ENCODE peak calls at places on chromosomes 4 and X, in four cellular contexts. N is iPS DF 19.7, Z is GM20000, K is Daoy. W is an unnamed sample.

GRCh38 chr4:107094332-107094731 is 58.2 kb upstream of the DKK2 start:
- DNase-seq in N (no peak), K (no peak), Z (no peak), W (no peak)

GRCh38 chr4:73770917-73771316 is 30.5 kb downstream of the CXCL8 start:
- DNase-seq in N (no peak), Z (no peak), K (no peak), W (no peak)

GRCh38 chr4:148831945-148832344 is 389.7 kb upstream of the NR3C2 start:
- DNase-seq in K (peak; percentile 1), N (no peak), Z (no peak), W (no peak)

GRCh38 chrX:30593435-30594200 is 16.1 kb upstream of the TASL start:
- DNase-seq in Z (no peak), N (no peak), K (no peak), W (no peak)

GRCh38 chrX:114584983-114585842 is 1.3 kb downstream of the HTR2C start:
- DNase-seq in Z (no peak), N (peak; percentile 30), K (no peak), W (peak; percentile 26)

GRCh38 chr4:98996056-98996941 is 778 bp downstream of the METAP1 start:
- DNase-seq in N (no peak), Z (peak; percentile 42), K (peak; percentile 6), W (no peak)

GRCh38 chr4:158788608-158789007 is 19.8 kb downstream of the FNIP2 start:
- DNase-seq in N (no peak), K (no peak), Z (no peak), W (no peak)

GRCh38 chrX:39476596-39476995 is 621.2 kb downstream of the BCOR start:
- DNase-seq in K (no peak), Z (no peak), N (no peak), W (no peak)

GRCh38 chrX:115017455-115017854 is at the start of gene IL13RA2:
- DNase-seq in Z (no peak), K (peak; percentile 70), N (no peak), W (no peak)

GRCh38 chr4:113159901-113160545 is 110.6 kb downstream of the ANK2 start:
- DNase-seq in K (no peak), Z (no peak), N (no peak), W (no peak)

GRCh38 chrX:51737062-51737461 is 6.2 kb upstream of the GSPT2 start:
- DNase-seq in Z (no peak), K (no peak), N (no peak), W (no peak)

GRCh38 chr4:2095236-2096072 is 36.3 kb downstream of the NAT8L start:
- DNase-seq in Z (no peak), K (peak; percentile 74), N (no peak), W (no peak)

GRCh38 chr4:6225469-6225868 is 25.1 kb upstream of the JAKMIP1 start:
- DNase-seq in K (peak; percentile 29), N (no peak), Z (peak; percentile 51), W (no peak)

GRCh38 chrX:46796574-46797191 is 37.8 kb upstream of the SLC9A7 start:
- DNase-seq in Z (peak; percentile 46), K (peak; percentile 58), N (peak; percentile 25), W (no peak)

GRCh38 chr4:141711211-141711610 is 74.8 kb downstream of the IL15 start:
- DNase-seq in N (no peak), Z (no peak), K (no peak), W (no peak)

GRCh38 chr4:6258741-6259140 is 10.9 kb upstream of the WFS1 start:
- DNase-seq in Z (no peak), N (no peak), K (no peak), W (no peak)

GRCh38 chr4:86523333-86523732 is 70.8 kb upstream of the PTPN13 start:
- DNase-seq in N (no peak), Z (no peak), K (no peak), W (no peak)